ENCODE peak calls at places on chromosomes 11 and 22, in seven cellular contexts. L, M, H, F, X, W and B are unnamed samples. For H3K36me3 and H3K4me1, the result is how much of the 10 kb centered on the place peaks cover.

GRCh38 chr11:27626938-27627586 is 73.2 kb downstream of the BDNF start:
- DNase-seq in X (no peak), H (no peak), W (no peak), M (no peak), F (no peak), L (no peak), B (no peak)

GRCh38 chr11:101880208-101880607 is 34.6 kb upstream of the CEP126 start:
- DNase-seq in W (no peak), H (no peak), F (no peak), M (peak), L (no peak), X (no peak), B (no peak)

GRCh38 chr22:41555325-41555724 is 5.5 kb upstream of the CSDC2 start:
- DNase-seq in X (no peak), W (no peak), H (no peak), F (no peak), M (no peak), L (no peak), B (no peak)

GRCh38 chr22:30202531-30203006 is 44.0 kb downstream of the LIF start:
- DNase-seq in M (peak), H (no peak), L (peak), W (peak), X (no peak), F (peak), B (peak)

GRCh38 chr11:108929241-108929640 is 264.4 kb downstream of the DDX10 start:
- DNase-seq in L (no peak), X (no peak), M (peak), F (no peak), H (no peak), W (no peak), B (no peak)

GRCh38 chr22:40673017-40673416 is 6.3 kb upstream of the MCHR1 start:
- DNase-seq in W (no peak), F (no peak), H (no peak), M (no peak), X (no peak), L (no peak), B (no peak)

GRCh38 chr22:24035296-24035695 is 24.2 kb downstream of the CABIN1 start:
- DNase-seq in H (no peak), W (peak), L (no peak), X (no peak), M (no peak), F (no peak), B (no peak)

GRCh38 chr22:20261848-20262581 is 6.1 kb downstream of the RTN4R start:
- DNase-seq in L (no peak), H (no peak), W (no peak), F (no peak), X (no peak), M (no peak), B (no peak)

GRCh38 chr11:112481893-112482292 is 221.2 kb upstream of the PLET1 start:
- DNase-seq in X (no peak), F (no peak), M (peak), H (no peak), L (no peak), W (no peak), B (no peak)

GRCh38 chr11:57339305-57339704 is 1.2 kb downstream of the P2RX3 start:
- DNase-seq in H (no peak), X (no peak), L (no peak), W (no peak), M (no peak), F (no peak), B (no peak)
- TF ChIP-seq CTCF in H (no peak), X (no peak), L (no peak), W (no peak), M (no peak), F (no peak), B (no peak)

GRCh38 chr22:17739196-17739975 is 34.9 kb downstream of the BID start:
- DNase-seq in M (no peak), H (no peak), F (no peak), L (no peak), W (no peak), X (no peak), B (no peak)
- H3K36me3 ChIP-seq in M (under half), H (under half), F (under half), L (under half), W (under half), X (under half), B (under half)

DNA sequence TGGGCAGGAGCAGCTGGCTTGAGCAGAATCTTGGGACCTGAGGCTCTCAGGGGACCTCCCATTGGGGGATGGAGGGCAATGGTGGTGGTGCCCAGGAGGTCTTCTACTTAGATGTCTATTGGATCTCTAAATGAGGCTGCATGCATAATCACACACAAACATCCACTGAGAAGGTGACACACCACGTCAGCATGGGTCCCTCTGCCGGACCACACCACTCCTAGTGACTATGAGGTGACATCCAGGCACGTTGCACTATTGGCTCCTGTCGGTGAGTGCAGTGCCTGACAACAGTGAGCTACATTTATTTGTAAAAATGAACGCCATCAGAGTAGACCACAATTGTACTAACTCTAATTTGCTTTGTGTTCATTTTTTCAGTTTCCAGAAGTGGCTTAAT is 2.3 kb upstream of the APOA4 start:
- DNase-seq in F (no peak), X (no peak), L (no peak), H (no peak), W (no peak), M (no peak), B (no peak)
- H3K4me1 ChIP-seq in F (under half), X (under half), L (under half), H (under half), W (under half), M (under half), B (under half)

GRCh38 chr11:72075109-72075508 is 5.2 kb downstream of the NUMA1 start:
- DNase-seq in X (no peak), W (no peak), M (no peak), H (no peak), L (peak), F (no peak), B (no peak)
- TF ChIP-seq CTCF in X (no peak), W (no peak), M (no peak), H (no peak), L (no peak), F (no peak), B (no peak)

DNA sequence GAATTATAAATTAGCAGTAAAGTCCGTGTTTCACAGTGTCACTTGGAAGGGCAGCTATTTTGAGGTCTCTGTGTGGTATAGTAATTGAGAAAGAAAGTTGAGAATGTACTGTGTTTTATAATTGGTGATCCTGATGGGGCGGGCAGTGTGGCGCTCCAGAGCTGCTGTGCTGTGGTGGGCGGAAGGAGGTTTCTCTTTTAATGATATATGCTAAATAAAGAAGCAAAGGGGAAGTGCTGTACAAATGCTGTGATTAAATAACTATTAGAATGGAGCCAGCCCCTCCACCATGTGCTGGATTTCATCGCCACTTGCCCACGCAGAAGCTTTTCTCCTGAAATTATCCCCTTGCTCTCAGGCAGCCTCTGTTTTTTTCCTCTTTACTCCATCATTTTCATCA is 24.6 kb downstream of the ATXN10 start:
- DNase-seq in F (no peak), X (no peak), H (no peak), W (no peak), M (no peak), L (no peak), B (no peak)
- H3K36me3 ChIP-seq in F (half or more), X (under half), H (under half), W (half or more), M (half or more), L (under half), B (under half)

GRCh38 chr11:114173836-114174235 is 114.3 kb downstream of the ZBTB16 start:
- DNase-seq in F (no peak), L (no peak), X (no peak), M (no peak), H (no peak), W (no peak), B (no peak)

GRCh38 chr11:114176321-114176720 is 116.8 kb downstream of the ZBTB16 start:
- DNase-seq in L (no peak), M (no peak), W (peak), F (no peak), X (peak), H (no peak), B (no peak)

GRCh38 chr11:114172871-114173444 is 113.4 kb downstream of the ZBTB16 start:
- DNase-seq in M (no peak), L (no peak), X (no peak), H (no peak), W (no peak), F (no peak), B (no peak)

GRCh38 chr11:114174712-114175495 is 115.4 kb downstream of the ZBTB16 start:
- DNase-seq in X (no peak), M (no peak), L (no peak), H (no peak), W (no peak), F (no peak), B (peak)

DNA sequence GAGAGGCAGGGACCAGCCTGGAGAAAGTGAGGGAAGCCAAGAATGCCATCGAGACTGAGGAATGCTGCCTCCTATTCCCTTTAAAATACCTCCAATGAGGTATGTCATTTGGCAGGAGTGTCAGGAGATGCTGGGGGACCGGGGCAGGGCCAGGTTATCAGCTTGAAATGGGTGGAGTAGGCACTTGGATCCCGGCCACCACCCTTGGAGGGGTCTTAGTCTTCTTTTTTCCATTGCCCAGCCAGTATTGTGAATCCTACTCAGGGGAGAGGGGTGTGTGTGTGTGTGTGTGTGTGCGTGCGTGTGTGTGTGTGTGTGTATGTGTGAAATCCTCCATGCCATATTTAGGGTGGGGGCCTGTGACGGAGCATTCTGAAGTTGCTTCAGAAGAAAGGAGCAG is 116.2 kb downstream of the ZBTB16 start:
- DNase-seq in L (no peak), M (no peak), H (no peak), X (no peak), F (no peak), W (no peak), B (no peak)
- H3K4me1 ChIP-seq in L (under half), M (under half), H (half or more), X (half or more), F (half or more), W (half or more), B (half or more)

GRCh38 chr11:88886796-88887195 is 179.0 kb downstream of the GRM5 start:
- DNase-seq in F (no peak), X (peak), H (no peak), W (no peak), L (no peak), M (no peak), B (no peak)
- TF ChIP-seq CTCF in F (no peak), X (peak), H (no peak), W (no peak), L (no peak), M (peak), B (no peak)